ENCODE peak calls at places on chromosomes 12 and 14, in seven cellular contexts. S is neuronal stem cell, P is H1, A is IMR-90, T is H9, F is trophoblast cell, Y is mesendoderm. Q is an unnamed sample.

GRCh38 chr12:7005288-7005687 is 13.0 kb downstream of the LPCAT3 start:
- DNase-seq in P (no peak), F (no peak), T (no peak), A (no peak), Y (no peak), S (no peak), Q (no peak)

GRCh38 chr14:54377501-54377900 is 19.3 kb upstream of the CDKN3 start:
- DNase-seq in Y (no peak), T (peak; percentile 51), P (no peak), S (no peak), A (no peak), F (no peak), Q (no peak)

GRCh38 chr12:24546661-24547060 is 402.2 kb downstream of the BCAT1 start:
- DNase-seq in F (no peak), Y (no peak), T (no peak), P (no peak), A (no peak), S (no peak), Q (no peak)

GRCh38 chr12:57989837-57990236 is 48.5 kb downstream of the ATP23 start:
- DNase-seq in S (no peak), P (no peak), T (no peak), A (no peak), F (no peak), Y (no peak), Q (no peak)

GRCh38 chr12:106138646-106139421 is at the start of gene NUAK1:
- DNase-seq in F (no peak), A (peak; percentile 45), S (peak; percentile 88), T (peak; percentile 79), P (peak; percentile 83), Y (peak; percentile 92), Q (peak; percentile 63)

GRCh38 chr14:103896578-103896977 is 31.7 kb upstream of the TDRD9 start:
- DNase-seq in T (no peak), P (no peak), Y (peak; percentile 18), S (no peak), F (no peak), A (peak; percentile 6), Q (no peak)

GRCh38 chr14:29759521-29760340 is 167.9 kb downstream of the PRKD1 start:
- DNase-seq in Y (no peak), A (no peak), S (no peak), T (no peak), F (no peak), P (no peak), Q (no peak)

GRCh38 chr12:47238665-47239064 is 158.9 kb upstream of the AMIGO2 start:
- DNase-seq in A (peak; percentile 54), S (no peak), Y (no peak), T (no peak), F (no peak), P (no peak), Q (peak; percentile 35)

GRCh38 chr14:21168055-21168454 is 12.2 kb upstream of the OR5AU1 start:
- DNase-seq in T (no peak), Y (no peak), A (peak; percentile 52), P (no peak), S (no peak), F (no peak), Q (no peak)

GRCh38 chr12:88339254-88339949 is 197.3 kb downstream of the TMTC3 start:
- DNase-seq in Y (no peak), T (no peak), F (no peak), S (no peak), A (peak; percentile 85), P (no peak), Q (peak; percentile 72)

GRCh38 chr12:48917857-48918537 is 7.3 kb downstream of the FKBP11 start:
- DNase-seq in F (no peak), A (no peak), Y (no peak), P (no peak), S (no peak), T (no peak), Q (no peak)

GRCh38 chr12:109131522-109132050 is 15.2 kb downstream of the ACACB start:
- DNase-seq in P (no peak), A (no peak), T (no peak), S (no peak), F (no peak), Y (no peak), Q (no peak)

GRCh38 chr12:57734586-57734985 is 4.0 kb downstream of the AGAP2 start:
- DNase-seq in Y (no peak), A (no peak), S (no peak), T (no peak), P (no peak), F (peak; percentile 33), Q (no peak)

GRCh38 chr14:92644166-92644565 is 104.3 kb downstream of the LGMN start:
- DNase-seq in P (no peak), T (no peak), F (peak; percentile 75), Y (no peak), S (no peak), A (peak; percentile 85), Q (peak; percentile 76)

GRCh38 chr14:92690171-92691011 is 58.0 kb downstream of the LGMN start:
- DNase-seq in T (peak; percentile 52), F (peak; percentile 30), S (no peak), P (no peak), Y (peak; percentile 36), A (peak; percentile 59), Q (peak; percentile 50)

GRCh38 chr14:49768301-49769121 is 558 bp downstream of the KLHDC2 start:
- DNase-seq in P (peak; percentile 63), A (peak; percentile 66), T (peak; percentile 54), F (peak; percentile 72), S (peak; percentile 41), Y (peak; percentile 81), Q (peak; percentile 72)

GRCh38 chr12:71704920-71705319 is 19.0 kb downstream of the TMEM19 start:
- DNase-seq in S (no peak), F (no peak), A (no peak), T (no peak), P (no peak), Y (no peak), Q (no peak)
- H2AK5ac ChIP-seq in S (no peak overlapping the region), F (no peak overlapping the region), A (no peak overlapping the region), T (no peak overlapping the region), P (no peak overlapping the region), Y (no peak overlapping the region), Q (no peak overlapping the region)

GRCh38 chr14:76256545-76256944 is 104.8 kb downstream of the GPATCH2L start:
- DNase-seq in P (no peak), S (no peak), Y (no peak), A (no peak), T (no peak), F (no peak), Q (no peak)
- H2AK5ac ChIP-seq in P (no peak overlapping the region), S (no peak overlapping the region), Y (no peak overlapping the region), A (no peak overlapping the region), T (no peak overlapping the region), F (no peak overlapping the region), Q (no peak overlapping the region)

DNA sequence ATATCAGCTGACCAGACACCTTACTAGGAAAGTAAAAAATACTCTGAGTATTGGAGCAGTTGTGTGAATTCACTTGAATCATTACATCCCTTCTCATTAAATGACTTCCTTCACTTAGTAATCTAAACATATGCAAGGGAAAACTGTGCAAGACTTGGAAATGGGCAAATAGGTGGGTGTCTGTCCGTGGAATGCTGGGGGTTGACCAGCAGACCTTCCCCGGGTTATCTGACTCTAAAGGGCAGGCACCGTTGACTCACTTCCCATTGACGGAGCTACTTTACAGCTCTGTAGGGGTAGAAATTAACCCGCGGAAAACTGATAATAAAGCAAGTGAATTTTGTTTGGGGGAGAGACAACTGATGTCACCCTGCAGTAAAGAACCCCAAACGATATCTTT is 199.3 kb downstream of the TTC7B start:
- DNase-seq in A (peak; percentile 34), F (no peak), S (no peak), Y (no peak), T (no peak), P (no peak), Q (peak; percentile 6)
- H2AK5ac ChIP-seq in A (no peak overlapping the region), F (no peak overlapping the region), S (no peak overlapping the region), Y (no peak overlapping the region), T (no peak overlapping the region), P (no peak overlapping the region), Q (no peak overlapping the region)

GRCh38 chr14:93898731-93899130 is 28.4 kb upstream of the FAM181A start:
- DNase-seq in P (no peak), S (no peak), F (no peak), Y (no peak), A (no peak), T (no peak), Q (no peak)

GRCh38 chr14:93898081-93898611 is 29.0 kb upstream of the FAM181A start:
- DNase-seq in Y (no peak), F (no peak), T (no peak), A (no peak), P (no peak), S (no peak), Q (no peak)

GRCh38 chr14:93902619-93903307 is 24.4 kb upstream of the FAM181A start:
- DNase-seq in F (no peak), P (no peak), T (no peak), Y (no peak), A (no peak), S (no peak), Q (no peak)

GRCh38 chr14:93903342-93904184 is 23.6 kb upstream of the FAM181A start:
- DNase-seq in F (no peak), Y (peak; percentile 63), A (no peak), P (peak; percentile 81), S (no peak), T (peak; percentile 71), Q (no peak)

DNA sequence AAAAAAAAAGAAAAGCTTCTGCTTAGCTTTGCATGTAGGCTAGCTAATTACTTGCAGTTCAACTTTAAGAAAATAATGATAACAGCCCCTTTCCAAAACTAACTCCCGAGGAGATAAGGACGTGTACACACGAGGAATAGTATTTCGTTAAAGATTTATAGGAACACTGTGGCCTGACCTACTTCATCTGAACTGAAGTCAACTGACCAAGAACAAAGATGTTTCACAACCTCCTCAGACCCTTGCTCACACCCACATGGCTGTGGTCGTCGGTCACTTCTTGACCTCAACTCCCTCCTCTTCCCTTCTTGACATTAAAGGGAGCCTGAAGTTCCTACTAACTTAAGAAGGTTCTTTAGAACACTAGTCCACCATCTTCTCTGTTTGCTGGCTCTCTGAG is 25.3 kb upstream of the FAM181A start:
- DNase-seq in P (no peak), F (no peak), A (no peak), Y (no peak), S (no peak), T (no peak), Q (no peak)
- H2AK5ac ChIP-seq in P (no peak overlapping the region), F (no peak overlapping the region), A (no peak overlapping the region), Y (no peak overlapping the region), S (no peak overlapping the region), T (no peak overlapping the region), Q (no peak overlapping the region)

DNA sequence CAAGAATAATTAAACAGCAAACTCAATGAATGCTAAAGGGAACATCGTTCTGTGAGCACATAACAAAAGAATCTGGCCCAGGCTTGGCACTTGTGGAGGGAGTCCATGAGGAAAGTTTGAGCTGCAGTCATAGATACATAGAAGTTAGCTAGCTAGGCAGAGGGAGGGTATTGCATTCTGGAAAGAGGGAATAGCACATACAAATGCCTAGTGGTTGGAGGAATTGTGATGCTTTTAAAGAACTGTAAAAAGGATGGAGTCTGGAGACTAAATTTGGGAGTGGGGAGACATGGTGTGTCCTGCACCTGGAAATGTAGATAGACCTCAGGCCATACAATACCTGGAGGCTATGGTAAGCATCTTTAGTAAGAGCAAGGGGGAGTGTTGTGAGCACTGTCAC is 24.0 kb downstream of the SLC35E3 start:
- DNase-seq in Y (no peak), A (no peak), P (no peak), F (no peak), T (no peak), S (no peak), Q (no peak)
- H2AK5ac ChIP-seq in Y (no peak overlapping the region), A (no peak overlapping the region), P (no peak overlapping the region), F (no peak overlapping the region), T (no peak overlapping the region), S (no peak overlapping the region), Q (no peak overlapping the region)

Q was measured in mesenchymal stem cell.